ENCODE peak calls at places on chromosome 18, in nine cellular contexts. One of them, this sample, is unnamed.
A peak's percentile ranks its signal among the peaks of the same experiment; 100 is the strongest.

GRCh38 chr18:43869451-43870008 is 592.2 kb upstream of the SYT4 start:
- DNase-seq in Peyer's patch: no peak
- DNase-seq in heart left ventricle: no peak
- DNase-seq in ovary: no peak
- DNase-seq in sigmoid colon: no peak
- DNase-seq in transverse colon: no peak
- DNase-seq in stomach: no peak
- DNase-seq in A549: no peak
- DNase-seq in breast epithelium: no peak
- DNase-seq in this sample: no peak

GRCh38 chr18:13418013-13418710 is 199.6 kb downstream of the LDLRAD4 start:
- DNase-seq in A549: no peak
- DNase-seq in ovary: no peak
- DNase-seq in transverse colon: peak; percentile 67
- DNase-seq in Peyer's patch: peak; percentile 83
- DNase-seq in sigmoid colon: no peak
- DNase-seq in heart left ventricle: no peak
- DNase-seq in stomach: no peak
- DNase-seq in breast epithelium: no peak
- DNase-seq in this sample: no peak

GRCh38 chr18:2179498-2180183 is 391.7 kb downstream of the METTL4 start:
- DNase-seq in Peyer's patch: no peak
- DNase-seq in sigmoid colon: no peak
- DNase-seq in heart left ventricle: no peak
- DNase-seq in stomach: no peak
- DNase-seq in ovary: no peak
- DNase-seq in breast epithelium: no peak
- DNase-seq in transverse colon: no peak
- DNase-seq in A549: no peak
- DNase-seq in this sample: no peak

GRCh38 chr18:74314759-74315463 is 728 bp upstream of the C18orf63 start:
- DNase-seq in A549: no peak
- DNase-seq in heart left ventricle: no peak
- DNase-seq in breast epithelium: no peak
- DNase-seq in sigmoid colon: no peak
- DNase-seq in transverse colon: no peak
- DNase-seq in stomach: no peak
- DNase-seq in ovary: no peak
- DNase-seq in Peyer's patch: no peak
- DNase-seq in this sample: no peak

GRCh38 chr18:65968605-65969004 is 217.8 kb downstream of the CDH7 start:
- DNase-seq in A549: peak; percentile 0
- DNase-seq in sigmoid colon: no peak
- DNase-seq in Peyer's patch: no peak
- DNase-seq in stomach: no peak
- DNase-seq in transverse colon: no peak
- DNase-seq in heart left ventricle: no peak
- DNase-seq in ovary: no peak
- DNase-seq in breast epithelium: no peak
- DNase-seq in this sample: no peak

GRCh38 chr18:39571511-39571910 is 2005.9 kb upstream of the CELF4 start:
- DNase-seq in breast epithelium: no peak
- DNase-seq in sigmoid colon: no peak
- DNase-seq in ovary: no peak
- DNase-seq in A549: peak; percentile 9
- DNase-seq in Peyer's patch: no peak
- DNase-seq in heart left ventricle: no peak
- DNase-seq in transverse colon: no peak
- DNase-seq in stomach: no peak
- DNase-seq in this sample: no peak

GRCh38 chr18:71442830-71443229 is 1101.3 kb downstream of the CBLN2 start:
- DNase-seq in sigmoid colon: no peak
- DNase-seq in stomach: no peak
- DNase-seq in breast epithelium: no peak
- DNase-seq in Peyer's patch: no peak
- DNase-seq in transverse colon: no peak
- DNase-seq in A549: no peak
- DNase-seq in ovary: no peak
- DNase-seq in heart left ventricle: no peak
- DNase-seq in this sample: no peak

GRCh38 chr18:13245481-13246000 is 27.0 kb downstream of the LDLRAD4 start:
- DNase-seq in sigmoid colon: no peak
- DNase-seq in heart left ventricle: no peak
- DNase-seq in Peyer's patch: peak; percentile 56
- DNase-seq in breast epithelium: peak; percentile 8
- DNase-seq in stomach: no peak
- DNase-seq in A549: no peak
- DNase-seq in transverse colon: peak; percentile 25
- DNase-seq in ovary: no peak
- DNase-seq in this sample: no peak

DNA sequence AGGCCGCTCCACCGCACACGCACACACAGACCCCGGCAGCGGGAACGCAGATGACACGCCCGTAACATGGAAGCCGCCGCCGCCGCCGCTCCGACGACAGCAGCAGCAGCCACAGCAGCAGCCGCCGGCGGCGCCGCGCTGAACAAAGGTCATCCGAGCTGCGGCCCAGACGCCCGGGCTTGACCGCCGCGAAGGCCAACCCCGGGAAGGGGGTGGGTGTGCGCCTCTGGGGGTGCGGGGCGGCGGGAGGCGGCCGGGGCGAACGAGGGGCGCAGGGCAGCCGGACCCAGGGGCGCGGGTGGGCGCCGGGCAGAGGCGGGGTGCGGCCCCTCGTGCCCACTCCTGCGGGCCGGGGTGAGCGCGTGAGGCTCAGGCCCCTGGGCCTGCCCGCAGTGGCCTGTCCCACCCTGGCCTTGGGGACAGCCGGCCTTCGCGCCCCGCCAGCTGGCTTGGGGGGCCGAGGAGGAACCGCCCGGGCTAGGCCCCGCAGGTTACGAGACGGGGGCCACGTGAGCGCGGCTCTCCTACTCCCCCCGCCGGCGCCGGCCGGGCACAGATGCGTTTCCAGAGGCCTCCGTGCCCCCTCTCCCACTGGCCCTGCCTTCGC is 1.0 kb upstream of the ZNF532 start:
- DNase-seq in ovary: peak; percentile 76
- DNase-seq in transverse colon: peak; percentile 61
- DNase-seq in Peyer's patch: peak; percentile 84
- DNase-seq in heart left ventricle: peak; percentile 59
- DNase-seq in A549: peak; percentile 44
- DNase-seq in stomach: peak; percentile 55
- DNase-seq in breast epithelium: no peak
- DNase-seq in sigmoid colon: peak; percentile 74
- DNase-seq in this sample: peak; percentile 35
- TF ChIP-seq POLR2A in ovary: no peak
- TF ChIP-seq POLR2A in transverse colon: no peak
- TF ChIP-seq POLR2A in Peyer's patch: no peak
- TF ChIP-seq POLR2A in heart left ventricle: no peak
- TF ChIP-seq POLR2A in A549: peak; percentile 32
- TF ChIP-seq POLR2A in stomach: no peak
- TF ChIP-seq POLR2A in breast epithelium: no peak
- TF ChIP-seq POLR2A in sigmoid colon: no peak
- TF ChIP-seq POLR2A in this sample: peak; percentile 8

GRCh38 chr18:23403310-23403709 is 49.8 kb upstream of the RIOK3 start:
- DNase-seq in stomach: no peak
- DNase-seq in heart left ventricle: no peak
- DNase-seq in sigmoid colon: no peak
- DNase-seq in ovary: no peak
- DNase-seq in A549: no peak
- DNase-seq in transverse colon: no peak
- DNase-seq in Peyer's patch: no peak
- DNase-seq in breast epithelium: no peak
- DNase-seq in this sample: no peak

GRCh38 chr18:23400918-23401317 is 52.2 kb upstream of the RIOK3 start:
- DNase-seq in sigmoid colon: no peak
- DNase-seq in transverse colon: no peak
- DNase-seq in stomach: no peak
- DNase-seq in ovary: no peak
- DNase-seq in heart left ventricle: no peak
- DNase-seq in Peyer's patch: no peak
- DNase-seq in breast epithelium: no peak
- DNase-seq in A549: no peak
- DNase-seq in this sample: no peak

GRCh38 chr18:23406271-23406787 is 46.8 kb upstream of the RIOK3 start:
- DNase-seq in stomach: no peak
- DNase-seq in Peyer's patch: no peak
- DNase-seq in sigmoid colon: no peak
- DNase-seq in transverse colon: no peak
- DNase-seq in ovary: no peak
- DNase-seq in breast epithelium: no peak
- DNase-seq in A549: peak; percentile 57
- DNase-seq in heart left ventricle: no peak
- DNase-seq in this sample: no peak

GRCh38 chr18:23401400-23402347 is 51.4 kb upstream of the RIOK3 start:
- DNase-seq in stomach: peak; percentile 56
- DNase-seq in A549: peak; percentile 27
- DNase-seq in breast epithelium: no peak
- DNase-seq in transverse colon: peak; percentile 47
- DNase-seq in sigmoid colon: no peak
- DNase-seq in ovary: peak; percentile 26
- DNase-seq in Peyer's patch: peak; percentile 77
- DNase-seq in heart left ventricle: no peak
- DNase-seq in this sample: peak; percentile 59

DNA sequence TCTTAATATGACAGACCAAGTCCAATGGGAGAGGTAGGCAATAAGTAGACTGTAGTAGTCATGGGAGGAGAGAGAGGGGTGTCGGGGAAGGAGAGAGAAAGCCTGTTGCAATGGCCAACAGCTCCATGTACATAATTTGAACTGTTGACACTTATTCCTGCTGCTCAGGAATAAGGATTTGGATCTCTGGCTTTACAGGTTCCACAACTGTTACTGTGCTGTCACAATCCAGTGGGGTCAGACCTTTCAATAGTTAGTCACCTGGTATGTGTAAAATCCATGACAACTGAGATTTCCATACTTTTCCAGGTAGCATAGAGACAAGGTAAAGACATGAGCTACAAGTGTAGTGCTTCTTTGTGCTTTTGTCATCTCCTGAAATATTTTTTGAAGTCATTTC is 47.5 kb upstream of the RIOK3 start:
- DNase-seq in transverse colon: no peak
- DNase-seq in ovary: no peak
- DNase-seq in sigmoid colon: no peak
- DNase-seq in A549: no peak
- DNase-seq in Peyer's patch: no peak
- DNase-seq in breast epithelium: no peak
- DNase-seq in heart left ventricle: no peak
- DNase-seq in stomach: no peak
- DNase-seq in this sample: no peak
- TF ChIP-seq POLR2A in transverse colon: no peak
- TF ChIP-seq POLR2A in ovary: no peak
- TF ChIP-seq POLR2A in sigmoid colon: no peak
- TF ChIP-seq POLR2A in A549: no peak
- TF ChIP-seq POLR2A in Peyer's patch: no peak
- TF ChIP-seq POLR2A in breast epithelium: no peak
- TF ChIP-seq POLR2A in heart left ventricle: no peak
- TF ChIP-seq POLR2A in stomach: no peak
- TF ChIP-seq POLR2A in this sample: no peak

DNA sequence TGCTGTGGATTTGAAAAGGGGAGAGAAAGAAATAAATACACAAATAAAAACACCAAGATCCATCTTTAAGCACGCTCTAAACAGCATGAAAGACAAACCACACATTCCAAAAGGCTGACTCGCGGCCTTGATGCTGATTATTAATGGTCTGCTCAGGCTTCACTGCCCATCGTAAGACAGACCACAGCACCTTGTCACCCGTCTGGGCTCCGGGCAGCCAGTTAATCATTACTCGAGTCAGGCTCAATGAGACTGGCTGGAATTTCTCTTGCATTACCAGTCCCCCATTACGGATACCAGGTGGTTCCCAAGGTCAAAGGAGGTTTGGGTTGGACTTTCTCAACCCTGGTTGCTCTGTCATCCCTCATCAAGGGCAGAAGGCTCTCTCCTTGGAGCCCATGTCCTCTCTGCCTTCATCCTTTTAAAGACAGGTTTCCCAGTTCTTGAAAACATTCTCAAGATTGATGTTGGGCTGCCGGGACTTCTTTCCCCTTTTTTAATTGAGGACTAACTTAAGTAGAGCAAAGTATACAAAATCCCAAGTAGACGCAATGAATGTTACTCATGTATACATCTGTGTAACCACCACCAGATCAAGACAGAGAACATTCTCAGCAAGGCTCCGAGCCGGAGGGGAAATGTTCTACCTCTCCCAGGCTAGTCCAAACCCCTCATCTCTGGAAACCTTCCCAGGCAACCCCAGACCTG is 8.1 kb downstream of the SMAD7 start:
- DNase-seq in Peyer's patch: no peak
- DNase-seq in ovary: no peak
- DNase-seq in heart left ventricle: no peak
- DNase-seq in stomach: peak; percentile 53
- DNase-seq in transverse colon: no peak
- DNase-seq in sigmoid colon: no peak
- DNase-seq in A549: peak; percentile 92
- DNase-seq in breast epithelium: no peak
- DNase-seq in this sample: peak; percentile 78
- TF ChIP-seq POLR2A in Peyer's patch: no peak
- TF ChIP-seq POLR2A in ovary: no peak
- TF ChIP-seq POLR2A in heart left ventricle: no peak
- TF ChIP-seq POLR2A in stomach: no peak
- TF ChIP-seq POLR2A in transverse colon: no peak
- TF ChIP-seq POLR2A in sigmoid colon: no peak
- TF ChIP-seq POLR2A in A549: no peak
- TF ChIP-seq POLR2A in breast epithelium: no peak
- TF ChIP-seq POLR2A in this sample: no peak

GRCh38 chr18:22560283-22560627 is 142.5 kb upstream of the CTAGE1 start:
- DNase-seq in sigmoid colon: no peak
- DNase-seq in A549: no peak
- DNase-seq in heart left ventricle: no peak
- DNase-seq in breast epithelium: no peak
- DNase-seq in ovary: no peak
- DNase-seq in transverse colon: no peak
- DNase-seq in stomach: no peak
- DNase-seq in Peyer's patch: no peak
- DNase-seq in this sample: no peak

GRCh38 chr18:22558945-22559385 is 141.2 kb upstream of the CTAGE1 start:
- DNase-seq in heart left ventricle: peak; percentile 81
- DNase-seq in breast epithelium: no peak
- DNase-seq in ovary: peak; percentile 80
- DNase-seq in transverse colon: peak; percentile 47
- DNase-seq in sigmoid colon: peak; percentile 66
- DNase-seq in stomach: peak; percentile 47
- DNase-seq in A549: peak; percentile 66
- DNase-seq in Peyer's patch: peak; percentile 65
- DNase-seq in this sample: peak; percentile 27

GRCh38 chr18:22557160-22557941 is 139.6 kb upstream of the CTAGE1 start:
- DNase-seq in stomach: no peak
- DNase-seq in sigmoid colon: no peak
- DNase-seq in A549: no peak
- DNase-seq in breast epithelium: no peak
- DNase-seq in ovary: no peak
- DNase-seq in Peyer's patch: no peak
- DNase-seq in transverse colon: no peak
- DNase-seq in heart left ventricle: no peak
- DNase-seq in this sample: no peak

GRCh38 chr18:22560797-22561196 is 143.1 kb upstream of the CTAGE1 start:
- DNase-seq in sigmoid colon: no peak
- DNase-seq in heart left ventricle: no peak
- DNase-seq in Peyer's patch: no peak
- DNase-seq in ovary: no peak
- DNase-seq in A549: no peak
- DNase-seq in breast epithelium: no peak
- DNase-seq in transverse colon: no peak
- DNase-seq in stomach: no peak
- DNase-seq in this sample: no peak

DNA sequence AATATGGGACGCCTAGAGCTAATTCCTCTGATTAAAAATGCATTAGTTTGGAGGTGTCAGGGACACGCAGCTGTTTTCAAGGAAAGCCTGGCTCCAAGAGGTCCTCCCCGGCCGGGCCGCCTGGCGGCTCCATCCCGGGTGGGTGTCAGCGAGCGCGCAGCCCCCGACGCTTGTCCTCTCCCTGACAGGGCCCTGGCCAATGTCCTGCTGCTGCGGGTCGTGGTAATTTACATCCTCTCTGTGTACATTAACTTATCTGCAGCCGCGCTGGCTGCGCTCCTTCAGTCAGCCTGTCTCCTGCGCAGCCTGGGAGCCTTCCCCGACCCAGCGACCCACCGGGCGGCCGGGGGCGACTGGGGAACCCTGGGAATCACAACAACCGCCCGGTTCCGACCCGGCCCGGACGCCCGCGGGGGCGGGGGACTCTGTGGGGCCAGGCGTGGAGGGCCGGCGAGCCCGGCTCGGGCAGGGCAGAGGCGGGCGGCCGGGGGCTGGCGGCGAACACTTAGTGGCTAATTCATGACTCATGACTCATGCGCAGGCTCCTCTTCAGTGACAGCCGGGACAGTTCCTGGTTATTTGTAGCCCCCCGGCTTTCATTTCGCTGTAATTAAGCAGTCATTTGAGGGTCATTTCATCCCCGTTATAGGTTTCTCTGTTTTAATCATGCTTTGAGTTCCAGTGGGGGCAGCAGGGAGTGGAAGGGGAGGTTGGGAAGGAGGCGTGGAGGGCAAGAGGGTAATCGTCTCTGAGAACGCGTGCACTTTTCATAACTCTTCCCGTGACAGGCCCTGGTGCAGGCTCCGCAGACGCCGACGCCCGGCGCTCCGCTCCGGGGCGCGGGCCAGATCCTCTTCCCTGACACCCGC is 141.9 kb upstream of the CTAGE1 start:
- DNase-seq in heart left ventricle: peak; percentile 82
- DNase-seq in sigmoid colon: peak; percentile 73
- DNase-seq in ovary: peak; percentile 79
- DNase-seq in Peyer's patch: peak; percentile 80
- DNase-seq in stomach: peak; percentile 57
- DNase-seq in A549: peak; percentile 59
- DNase-seq in transverse colon: peak; percentile 52
- DNase-seq in breast epithelium: no peak
- DNase-seq in this sample: peak; percentile 40
- TF ChIP-seq POLR2A in heart left ventricle: peak; percentile 42
- TF ChIP-seq POLR2A in sigmoid colon: no peak
- TF ChIP-seq POLR2A in ovary: peak; percentile 38
- TF ChIP-seq POLR2A in Peyer's patch: peak; percentile 46
- TF ChIP-seq POLR2A in stomach: no peak
- TF ChIP-seq POLR2A in A549: no peak
- TF ChIP-seq POLR2A in transverse colon: no peak
- TF ChIP-seq POLR2A in breast epithelium: no peak
- TF ChIP-seq POLR2A in this sample: peak; percentile 29